ENCODE peak calls at places on chromosomes 16 and 17, in six cellular contexts. P is cardiac muscle cell; Q is H1; Y is CD8-positive, alpha-beta T cell; V is GM23338; Z is stomach. K is an unnamed sample.

GRCh38 chr17:67700037-67700436 is 17.7 kb upstream of the NOL11 start:
- DNase-seq in P (no peak), Q (no peak), Y (no peak), V (no peak), Z (no peak), K (no peak)

GRCh38 chr16:85471469-85472431 is 141.4 kb upstream of the GSE1 start:
- DNase-seq in P (no peak), Q (no peak), Y (no peak), V (no peak), Z (peak), K (peak)

GRCh38 chr16:1078579-1079021 is 6.1 kb downstream of the SSTR5 start:
- DNase-seq in P (no peak), Q (no peak), Y (no peak), V (no peak), Z (peak), K (peak)

GRCh38 chr16:82542714-82543113 is 84.1 kb upstream of the CDH13 start:
- DNase-seq in P (no peak), Q (no peak), Y (no peak), V (no peak), Z (no peak), K (no peak)

GRCh38 chr17:27296427-27296979 is 2.6 kb downstream of the WSB1 start:
- DNase-seq in P (no peak), Q (no peak), Y (no peak), V (no peak), Z (no peak), K (no peak)

GRCh38 chr17:56184650-56185049 is 31.4 kb downstream of the ANKFN1 start:
- DNase-seq in P (no peak), Q (no peak), Y (no peak), V (no peak), Z (no peak), K (no peak)

GRCh38 chr17:41496803-41497484 is 7.2 kb upstream of the KRT36 start:
- DNase-seq in P (peak), Q (peak), Y (peak), V (peak), Z (peak), K (peak)

GRCh38 chr17:50556803-50557202 is 3.7 kb upstream of the CACNA1G start:
- DNase-seq in P (no peak), Q (no peak), Y (no peak), V (no peak), Z (peak), K (peak)

GRCh38 chr17:61427567-61427966 is 24.7 kb upstream of the TBX4 start:
- DNase-seq in P (no peak), Q (no peak), Y (no peak), V (no peak), Z (no peak), K (no peak)

GRCh38 chr16:62034236-62035114 is 1.8 kb downstream of the CDH8 start:
- DNase-seq in P (peak), Q (no peak), Y (no peak), V (peak), Z (no peak), K (no peak)

GRCh38 chr17:15914400-15915165 is 30.3 kb upstream of the ADORA2B start:
- DNase-seq in P (no peak), Q (no peak), Y (no peak), V (no peak), Z (peak), K (no peak)

GRCh38 chr17:16456770-16457316 is 35.1 kb downstream of the LRRC75A start:
- DNase-seq in P (peak), Q (no peak), Y (no peak), V (no peak), Z (no peak), K (no peak)

GRCh38 chr17:72421128-72422092 is 300.6 kb downstream of the SOX9 start:
- DNase-seq in P (no peak), Q (no peak), Y (no peak), V (no peak), Z (peak), K (peak)

GRCh38 chr17:17137731-17138585 is 68.2 kb downstream of the PLD6 start:
- DNase-seq in P (no peak), Q (no peak), Y (no peak), V (no peak), Z (peak), K (peak)

GRCh38 chr16:78249056-78249455 is 149.6 kb downstream of the WWOX start:
- DNase-seq in P (peak), Q (peak), Y (no peak), V (peak), Z (peak), K (peak)

GRCh38 chr17:19707728-19708221 is 8.6 kb downstream of the SLC47A2 start:
- DNase-seq in P (no peak), Q (no peak), Y (no peak), V (no peak), Z (no peak), K (no peak)

GRCh38 chr16:85227924-85228462 is 115.7 kb upstream of the CIBAR2 start:
- DNase-seq in P (peak), Q (no peak), Y (no peak), V (peak), Z (no peak), K (no peak)

GRCh38 chr16:84360170-84360569 is 8.2 kb upstream of the ATP2C2 start:
- DNase-seq in P (no peak), Q (no peak), Y (no peak), V (no peak), Z (no peak), K (no peak)

GRCh38 chr16:27080870-27081269 is 14.1 kb downstream of the C16orf82 start:
- DNase-seq in P (no peak), Q (no peak), Y (no peak), V (peak), Z (no peak), K (no peak)

GRCh38 chr16:80027007-80027965 is 426.7 kb upstream of the MAF start:
- DNase-seq in P (no peak), Q (no peak), Y (peak), V (peak), Z (peak), K (no peak)

DNA sequence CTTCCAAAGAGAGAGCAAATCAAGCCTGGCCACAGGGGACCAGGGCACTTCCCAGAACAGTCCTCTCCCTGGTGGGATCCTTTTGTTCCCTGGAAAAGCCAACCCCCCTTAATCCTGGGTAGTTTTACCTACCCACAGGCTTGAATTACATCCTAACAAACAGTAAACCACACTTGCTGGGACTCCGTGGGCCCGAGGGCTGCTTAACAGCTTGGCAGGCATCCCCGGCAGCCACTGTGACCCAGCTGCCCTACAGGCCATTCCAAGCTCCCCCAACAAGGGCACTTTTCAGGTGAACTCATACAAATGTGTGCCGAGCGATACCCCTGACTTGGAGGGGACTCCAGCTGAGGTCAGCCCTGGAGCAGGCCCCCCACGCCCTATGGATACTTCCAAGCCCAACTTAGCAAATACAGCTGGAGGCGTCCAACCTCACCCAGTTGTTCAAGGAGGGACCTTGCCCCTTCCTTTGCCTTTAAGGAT is 26.4 kb downstream of the ADCY9 start:
- DNase-seq in P (no peak), Q (no peak), Y (no peak), V (no peak), Z (no peak), K (no peak)
- H3K4me3 ChIP-seq in P (no peak), Q (no peak), Y (no peak), V (no peak), Z (no peak), K (no peak)

GRCh38 chr17:78104540-78104941 is 24.0 kb downstream of the TMC6 start:
- DNase-seq in P (no peak), Q (no peak), Y (no peak), V (no peak), Z (no peak), K (no peak)

GRCh38 chr17:78105101-78105500 is 23.5 kb downstream of the TMC6 start:
- DNase-seq in P (no peak), Q (no peak), Y (no peak), V (no peak), Z (no peak), K (no peak)

GRCh38 chr17:78101112-78101511 is 27.4 kb downstream of the TMC6 start:
- DNase-seq in P (no peak), Q (no peak), Y (no peak), V (no peak), Z (no peak), K (no peak)

GRCh38 chr17:78103311-78103710 is 25.2 kb downstream of the TMC6 start:
- DNase-seq in P (no peak), Q (no peak), Y (no peak), V (no peak), Z (no peak), K (no peak)

GRCh38 chr17:78101542-78101941 is 27.0 kb downstream of the TMC6 start:
- DNase-seq in P (no peak), Q (no peak), Y (no peak), V (no peak), Z (no peak), K (no peak)
- TF ChIP-seq CTCF in P (no peak), Q (no peak), Y (no peak), V (no peak), Z (no peak), K (no peak)

GRCh38 chr17:29140631-29141483 is 39.3 kb downstream of the MYO18A start:
- DNase-seq in P (peak), Q (no peak), Y (peak), V (peak), Z (no peak), K (no peak)
- H3K27ac ChIP-seq in P (peak), Q (no peak), Y (peak), V (peak), Z (peak), K (no peak)

DNA sequence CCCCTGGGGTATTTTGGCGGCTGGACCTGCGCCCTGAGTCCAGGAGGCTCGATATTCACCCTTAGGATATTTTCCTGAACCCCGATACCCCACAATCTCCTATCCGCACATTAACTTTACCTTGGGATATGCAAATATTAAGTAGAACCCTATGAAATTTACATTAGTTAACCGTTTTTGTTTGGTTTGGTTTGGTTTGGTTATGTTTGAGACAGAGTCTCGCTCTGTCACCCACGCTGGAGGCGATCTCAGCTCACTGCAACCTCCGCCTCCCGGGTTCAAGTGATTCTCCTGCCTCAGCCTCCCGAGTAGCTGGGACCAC is 9.3 kb upstream of the NAGS start:
- DNase-seq in P (no peak), Q (no peak), Y (no peak), V (no peak), Z (no peak), K (no peak)
- H3K4me3 ChIP-seq in P (no peak), Q (no peak), Y (no peak), V (peak), Z (peak), K (no peak)

DNA sequence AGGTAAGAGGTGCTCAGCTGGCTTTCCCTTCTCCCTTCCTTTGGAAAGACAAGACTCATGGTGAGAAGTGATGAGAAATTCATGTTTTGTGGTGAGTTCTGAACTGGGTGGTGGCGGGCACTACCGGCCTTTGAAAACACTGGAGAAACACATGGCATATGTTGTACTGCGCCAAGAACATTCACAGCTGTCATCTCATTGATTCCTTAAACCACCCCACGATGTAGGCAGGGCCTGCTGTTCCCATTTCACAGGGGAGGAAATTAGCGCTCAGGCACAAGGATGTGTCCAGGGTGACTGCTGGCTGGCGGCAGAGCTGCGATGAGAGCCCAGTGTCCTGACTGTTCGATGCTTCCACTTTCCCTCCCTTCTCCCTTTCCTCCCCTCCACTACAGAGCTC is 1.6 kb upstream of the DOC2B start:
- DNase-seq in P (no peak), Q (no peak), Y (no peak), V (no peak), Z (no peak), K (no peak)
- TF ChIP-seq CTCF in P (no peak), Q (no peak), Y (no peak), V (no peak), Z (no peak), K (no peak)

DNA sequence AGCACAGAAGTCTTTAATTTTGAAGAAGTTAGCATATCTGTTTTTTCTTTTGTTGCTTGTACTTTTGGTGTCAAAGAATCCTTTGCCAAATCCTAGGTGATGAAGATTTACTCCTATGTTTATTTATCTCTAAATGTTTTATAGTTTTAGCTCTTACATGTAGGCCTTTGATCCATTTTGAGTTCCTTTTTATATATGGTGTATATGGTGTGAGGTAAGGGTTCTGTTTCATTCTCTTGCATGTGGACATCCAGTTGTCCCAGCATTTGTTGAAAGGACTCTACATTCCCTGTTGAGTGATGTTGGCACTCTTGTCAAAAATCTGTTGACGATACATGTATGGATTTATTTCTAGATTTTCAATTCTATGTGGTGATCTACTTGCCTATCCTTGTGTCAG is 62.2 kb downstream of the RNF213 start:
- DNase-seq in P (no peak), Q (no peak), Y (no peak), V (no peak), Z (no peak), K (no peak)
- H3K27ac ChIP-seq in P (no peak), Q (no peak), Y (no peak), V (no peak), Z (no peak), K (no peak)

GRCh38 chr17:63470116-63470515 is 6.7 kb upstream of the ACE start:
- DNase-seq in P (no peak), Q (no peak), Y (no peak), V (no peak), Z (no peak), K (no peak)

GRCh38 chr17:63460018-63460417 is 13.9 kb upstream of the CYB561 start:
- DNase-seq in P (no peak), Q (no peak), Y (no peak), V (no peak), Z (no peak), K (no peak)

DNA sequence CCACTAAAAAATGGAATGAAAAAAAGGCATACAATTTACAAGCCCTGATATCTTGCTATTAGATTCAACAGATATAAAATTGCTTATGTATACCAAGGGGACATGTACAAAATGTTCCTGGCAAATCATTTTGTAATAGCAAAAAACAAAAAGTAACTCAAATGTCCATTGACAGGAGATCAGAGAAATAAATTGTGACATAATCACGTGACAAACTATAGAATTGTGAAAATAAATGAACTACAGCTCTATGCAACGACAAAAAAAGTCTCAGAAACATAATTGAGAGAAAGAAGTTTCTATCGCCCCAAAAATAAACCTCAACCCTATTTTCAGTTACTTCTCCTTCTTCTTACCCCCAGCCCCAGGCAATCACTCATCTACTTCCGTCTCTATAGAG is 12.2 kb upstream of the ACE start:
- DNase-seq in P (no peak), Q (no peak), Y (no peak), V (no peak), Z (no peak), K (no peak)
- H3K4me3 ChIP-seq in P (no peak), Q (no peak), Y (no peak), V (no peak), Z (no peak), K (no peak)